ENCODE peak calls at places on chromosomes 3 and 15, in nine cellular contexts. M is CD4-positive, alpha-beta T cell; N is stimulated activated CD4-positive, alpha-beta T cell treated with anti-CD3 and anti-CD28 coated beads, Interleukin-1b, Interleukin-23, amount 100 ng/mL, for 24 hours; X is HEK293T; P is GM12865; Z is caudate nucleus; T is sigmoid colon; G is Ammon's horn; E is A549. J is an unnamed sample.

GRCh38 chr15:88803241-88803919 is at the start of gene ACAN:
- DNase-seq in M (no peak), N (no peak), X (peak), P (no peak), Z (no peak), T (no peak), G (no peak), E (no peak), J (peak)

GRCh38 chr15:37083610-37084009 is 16.7 kb downstream of the MEIS2 start:
- DNase-seq in M (no peak), N (no peak), X (no peak), P (no peak), Z (no peak), T (no peak), G (no peak), E (no peak), J (no peak)

GRCh38 chr3:195859846-195860411 is 48.2 kb upstream of the MUC4 start:
- DNase-seq in M (no peak), N (no peak), X (no peak), P (no peak), Z (no peak), T (no peak), G (no peak), E (no peak), J (no peak)

GRCh38 chr3:61666615-61667320 is 105.4 kb downstream of the PTPRG start:
- DNase-seq in M (no peak), N (no peak), X (no peak), P (no peak), Z (no peak), T (no peak), G (no peak), E (no peak), J (no peak)

GRCh38 chr3:64398431-64398830 is 173.2 kb upstream of the PRICKLE2 start:
- DNase-seq in M (no peak), N (no peak), X (no peak), P (no peak), Z (no peak), T (no peak), G (no peak), E (no peak), J (no peak)

GRCh38 chr3:38018296-38019266 is 10.9 kb downstream of the PLCD1 start:
- DNase-seq in M (no peak), N (no peak), X (no peak), P (no peak), Z (no peak), T (peak), G (no peak), E (no peak), J (no peak)

GRCh38 chr15:100766225-100767001 is 113.2 kb upstream of the ALDH1A3 start:
- DNase-seq in M (no peak), N (no peak), X (no peak), P (no peak), Z (no peak), T (peak), G (no peak), E (no peak), J (no peak)

GRCh38 chr3:25897019-25897418 is 107.1 kb downstream of the OXSM start:
- DNase-seq in M (no peak), N (no peak), X (peak), P (peak), Z (no peak), T (no peak), G (no peak), E (peak), J (no peak)

GRCh38 chr3:191120447-191121304 is 78.4 kb upstream of the OSTN start:
- DNase-seq in M (no peak), N (no peak), X (no peak), P (no peak), Z (no peak), T (no peak), G (no peak), E (no peak), J (no peak)